ENCODE peak calls at places on chromosomes 6 and 20, in nine cellular contexts. One of them, this sample, is unnamed.

GRCh38 chr6:30357678-30358339 is 12.9 kb downstream of the RPP21 start:
- DNase-seq in Jurkat, Clone E6-1: peak
- DNase-seq in NCI-H2081 treated with DMSO at 0.1 percent for 48 hours: peak
- DNase-seq in SK-MEL-5: peak
- DNase-seq in effector CD4-positive, alpha-beta T cell: peak
- DNase-seq in NCI-H1048: no peak
- DNase-seq in stimulated activated naive CD4-positive, alpha-beta T cell: peak
- DNase-seq in HS-5: peak
- DNase-seq in NCI-H1105: peak
- DNase-seq in this sample: no peak

GRCh38 chr6:163291622-163292021 is 122.9 kb upstream of the QKI start:
- DNase-seq in Jurkat, Clone E6-1: no peak
- DNase-seq in NCI-H2081 treated with DMSO at 0.1 percent for 48 hours: no peak
- DNase-seq in SK-MEL-5: no peak
- DNase-seq in effector CD4-positive, alpha-beta T cell: no peak
- DNase-seq in NCI-H1048: no peak
- DNase-seq in stimulated activated naive CD4-positive, alpha-beta T cell: no peak
- DNase-seq in HS-5: no peak
- DNase-seq in NCI-H1105: no peak
- DNase-seq in this sample: no peak

GRCh38 chr6:170074435-170074834 is 216.4 kb downstream of the DLL1 start:
- DNase-seq in Jurkat, Clone E6-1: no peak
- DNase-seq in NCI-H2081 treated with DMSO at 0.1 percent for 48 hours: no peak
- DNase-seq in SK-MEL-5: no peak
- DNase-seq in effector CD4-positive, alpha-beta T cell: no peak
- DNase-seq in NCI-H1048: no peak
- DNase-seq in stimulated activated naive CD4-positive, alpha-beta T cell: no peak
- DNase-seq in HS-5: no peak
- DNase-seq in NCI-H1105: no peak
- DNase-seq in this sample: no peak

GRCh38 chr20:51616060-51616459 is 73.5 kb upstream of the NFATC2 start:
- DNase-seq in Jurkat, Clone E6-1: no peak
- DNase-seq in NCI-H2081 treated with DMSO at 0.1 percent for 48 hours: no peak
- DNase-seq in SK-MEL-5: peak
- DNase-seq in effector CD4-positive, alpha-beta T cell: no peak
- DNase-seq in NCI-H1048: no peak
- DNase-seq in stimulated activated naive CD4-positive, alpha-beta T cell: no peak
- DNase-seq in HS-5: no peak
- DNase-seq in NCI-H1105: no peak
- DNase-seq in this sample: no peak

GRCh38 chr6:13280253-13280652 is 48.1 kb downstream of the TBC1D7 start:
- DNase-seq in Jurkat, Clone E6-1: peak
- DNase-seq in NCI-H2081 treated with DMSO at 0.1 percent for 48 hours: no peak
- DNase-seq in SK-MEL-5: no peak
- DNase-seq in effector CD4-positive, alpha-beta T cell: no peak
- DNase-seq in NCI-H1048: no peak
- DNase-seq in stimulated activated naive CD4-positive, alpha-beta T cell: no peak
- DNase-seq in HS-5: no peak
- DNase-seq in NCI-H1105: no peak
- DNase-seq in this sample: no peak

GRCh38 chr6:42088101-42088591 is 37.8 kb downstream of the TAF8 start:
- DNase-seq in Jurkat, Clone E6-1: no peak
- DNase-seq in NCI-H2081 treated with DMSO at 0.1 percent for 48 hours: no peak
- DNase-seq in SK-MEL-5: no peak
- DNase-seq in effector CD4-positive, alpha-beta T cell: no peak
- DNase-seq in NCI-H1048: no peak
- DNase-seq in stimulated activated naive CD4-positive, alpha-beta T cell: no peak
- DNase-seq in HS-5: peak
- DNase-seq in NCI-H1105: no peak
- DNase-seq in this sample: no peak

GRCh38 chr20:63023071-63023835 is 16.5 kb upstream of the BHLHE23 start:
- DNase-seq in Jurkat, Clone E6-1: no peak
- DNase-seq in NCI-H2081 treated with DMSO at 0.1 percent for 48 hours: no peak
- DNase-seq in SK-MEL-5: no peak
- DNase-seq in effector CD4-positive, alpha-beta T cell: no peak
- DNase-seq in NCI-H1048: no peak
- DNase-seq in stimulated activated naive CD4-positive, alpha-beta T cell: no peak
- DNase-seq in HS-5: no peak
- DNase-seq in NCI-H1105: no peak
- DNase-seq in this sample: no peak

GRCh38 chr6:89792881-89793280 is 26.7 kb downstream of the MDN1 start:
- DNase-seq in Jurkat, Clone E6-1: peak
- DNase-seq in NCI-H2081 treated with DMSO at 0.1 percent for 48 hours: no peak
- DNase-seq in SK-MEL-5: peak
- DNase-seq in effector CD4-positive, alpha-beta T cell: no peak
- DNase-seq in NCI-H1048: no peak
- DNase-seq in stimulated activated naive CD4-positive, alpha-beta T cell: no peak
- DNase-seq in HS-5: no peak
- DNase-seq in NCI-H1105: no peak
- DNase-seq in this sample: peak

GRCh38 chr6:42239736-42240375 is 22.2 kb upstream of the MRPS10 start:
- DNase-seq in Jurkat, Clone E6-1: no peak
- DNase-seq in NCI-H2081 treated with DMSO at 0.1 percent for 48 hours: no peak
- DNase-seq in SK-MEL-5: no peak
- DNase-seq in effector CD4-positive, alpha-beta T cell: no peak
- DNase-seq in NCI-H1048: no peak
- DNase-seq in stimulated activated naive CD4-positive, alpha-beta T cell: no peak
- DNase-seq in HS-5: no peak
- DNase-seq in NCI-H1105: no peak
- DNase-seq in this sample: no peak

GRCh38 chr6:33313709-33314514 is at the start of gene TAPBP:
- DNase-seq in Jurkat, Clone E6-1: peak
- DNase-seq in NCI-H2081 treated with DMSO at 0.1 percent for 48 hours: no peak
- DNase-seq in SK-MEL-5: peak
- DNase-seq in effector CD4-positive, alpha-beta T cell: peak
- DNase-seq in NCI-H1048: no peak
- DNase-seq in stimulated activated naive CD4-positive, alpha-beta T cell: peak
- DNase-seq in HS-5: no peak
- DNase-seq in NCI-H1105: no peak
- DNase-seq in this sample: no peak

GRCh38 chr6:30013296-30013922 is 47.7 kb upstream of the POLR1H start:
- DNase-seq in Jurkat, Clone E6-1: peak
- DNase-seq in NCI-H2081 treated with DMSO at 0.1 percent for 48 hours: no peak
- DNase-seq in SK-MEL-5: peak
- DNase-seq in effector CD4-positive, alpha-beta T cell: peak
- DNase-seq in NCI-H1048: no peak
- DNase-seq in stimulated activated naive CD4-positive, alpha-beta T cell: no peak
- DNase-seq in HS-5: no peak
- DNase-seq in NCI-H1105: no peak
- DNase-seq in this sample: peak

GRCh38 chr6:88179692-88180091 is 13.5 kb upstream of the CNR1 start:
- DNase-seq in Jurkat, Clone E6-1: peak
- DNase-seq in NCI-H2081 treated with DMSO at 0.1 percent for 48 hours: no peak
- DNase-seq in SK-MEL-5: no peak
- DNase-seq in effector CD4-positive, alpha-beta T cell: no peak
- DNase-seq in NCI-H1048: no peak
- DNase-seq in stimulated activated naive CD4-positive, alpha-beta T cell: no peak
- DNase-seq in HS-5: no peak
- DNase-seq in NCI-H1105: no peak
- DNase-seq in this sample: no peak

GRCh38 chr6:30884521-30885480 is 482 bp downstream of the DDR1 start:
- DNase-seq in Jurkat, Clone E6-1: no peak
- DNase-seq in NCI-H2081 treated with DMSO at 0.1 percent for 48 hours: no peak
- DNase-seq in SK-MEL-5: no peak
- DNase-seq in effector CD4-positive, alpha-beta T cell: no peak
- DNase-seq in NCI-H1048: no peak
- DNase-seq in stimulated activated naive CD4-positive, alpha-beta T cell: peak
- DNase-seq in HS-5: no peak
- DNase-seq in NCI-H1105: no peak
- DNase-seq in this sample: no peak

GRCh38 chr6:12356983-12357972 is 67.1 kb downstream of the EDN1 start:
- DNase-seq in Jurkat, Clone E6-1: no peak
- DNase-seq in NCI-H2081 treated with DMSO at 0.1 percent for 48 hours: no peak
- DNase-seq in SK-MEL-5: no peak
- DNase-seq in effector CD4-positive, alpha-beta T cell: no peak
- DNase-seq in NCI-H1048: no peak
- DNase-seq in stimulated activated naive CD4-positive, alpha-beta T cell: no peak
- DNase-seq in HS-5: no peak
- DNase-seq in NCI-H1105: no peak
- DNase-seq in this sample: no peak

GRCh38 chr6:160265869-160266476 is 7.4 kb upstream of the SLC22A2 start:
- DNase-seq in Jurkat, Clone E6-1: no peak
- DNase-seq in NCI-H2081 treated with DMSO at 0.1 percent for 48 hours: no peak
- DNase-seq in SK-MEL-5: no peak
- DNase-seq in effector CD4-positive, alpha-beta T cell: no peak
- DNase-seq in NCI-H1048: no peak
- DNase-seq in stimulated activated naive CD4-positive, alpha-beta T cell: no peak
- DNase-seq in HS-5: no peak
- DNase-seq in NCI-H1105: no peak
- DNase-seq in this sample: no peak

GRCh38 chr20:50169329-50169823 is 15.9 kb upstream of the PEDS1 start:
- DNase-seq in Jurkat, Clone E6-1: peak
- DNase-seq in NCI-H2081 treated with DMSO at 0.1 percent for 48 hours: no peak
- DNase-seq in SK-MEL-5: peak
- DNase-seq in effector CD4-positive, alpha-beta T cell: peak
- DNase-seq in NCI-H1048: no peak
- DNase-seq in stimulated activated naive CD4-positive, alpha-beta T cell: peak
- DNase-seq in HS-5: peak
- DNase-seq in NCI-H1105: peak
- DNase-seq in this sample: no peak

GRCh38 chr20:57047281-57048026 is 219.0 kb downstream of the BMP7 start:
- DNase-seq in Jurkat, Clone E6-1: peak
- DNase-seq in NCI-H2081 treated with DMSO at 0.1 percent for 48 hours: no peak
- DNase-seq in SK-MEL-5: peak
- DNase-seq in effector CD4-positive, alpha-beta T cell: no peak
- DNase-seq in NCI-H1048: no peak
- DNase-seq in stimulated activated naive CD4-positive, alpha-beta T cell: no peak
- DNase-seq in HS-5: no peak
- DNase-seq in NCI-H1105: no peak
- DNase-seq in this sample: no peak

This sample was measured in CMK.